ENCODE peak calls at places on chromosomes 5 and 9, in nine cellular contexts. One of them, this sample, is unnamed.
A peak's percentile ranks its signal among the peaks of the same experiment; 100 is the strongest.

GRCh38 chr5:146091881-146092280 is 13.5 kb downstream of the PLAC8L1 start:
- DNase-seq in HCT116: no peak
- DNase-seq in IMR-90: no peak
- DNase-seq in A549: no peak
- DNase-seq in neural progenitor cell: no peak
- DNase-seq in GM23338: no peak
- DNase-seq in adipocyte: peak; percentile 6
- DNase-seq in CD8-positive, alpha-beta T cell: no peak
- DNase-seq in stomach: no peak
- DNase-seq in this sample: peak; percentile 55

GRCh38 chr9:129885018-129885669 is 49.9 kb downstream of the USP20 start:
- DNase-seq in HCT116: no peak
- DNase-seq in neural progenitor cell: peak; percentile 37
- DNase-seq in IMR-90: no peak
- DNase-seq in GM23338: peak; percentile 29
- DNase-seq in A549: no peak
- DNase-seq in CD8-positive, alpha-beta T cell: no peak
- DNase-seq in adipocyte: peak; percentile 12
- DNase-seq in stomach: peak; percentile 54
- DNase-seq in this sample: no peak

GRCh38 chr5:31671339-31671741 is 32.4 kb downstream of the PDZD2 start:
- DNase-seq in HCT116: no peak
- DNase-seq in A549: no peak
- DNase-seq in adipocyte: no peak
- DNase-seq in GM23338: no peak
- DNase-seq in CD8-positive, alpha-beta T cell: no peak
- DNase-seq in stomach: no peak
- DNase-seq in neural progenitor cell: no peak
- DNase-seq in IMR-90: no peak
- DNase-seq in this sample: peak; percentile 25

GRCh38 chr9:22041792-22042191 is 32.7 kb upstream of the CDKN2B start:
- DNase-seq in neural progenitor cell: no peak
- DNase-seq in IMR-90: no peak
- DNase-seq in adipocyte: peak; percentile 73
- DNase-seq in A549: no peak
- DNase-seq in HCT116: peak; percentile 29
- DNase-seq in stomach: peak; percentile 71
- DNase-seq in GM23338: peak; percentile 21
- DNase-seq in CD8-positive, alpha-beta T cell: no peak
- DNase-seq in this sample: peak; percentile 46

GRCh38 chr5:6634327-6634713 is 1.1 kb downstream of the SRD5A1 start:
- DNase-seq in neural progenitor cell: peak; percentile 21
- DNase-seq in IMR-90: no peak
- DNase-seq in A549: peak; percentile 21
- DNase-seq in GM23338: peak; percentile 34
- DNase-seq in adipocyte: peak; percentile 45
- DNase-seq in HCT116: no peak
- DNase-seq in stomach: no peak
- DNase-seq in CD8-positive, alpha-beta T cell: no peak
- DNase-seq in this sample: no peak

GRCh38 chr9:37082214-37082765 is 38.1 kb upstream of the ZCCHC7 start:
- DNase-seq in adipocyte: no peak
- DNase-seq in CD8-positive, alpha-beta T cell: no peak
- DNase-seq in HCT116: no peak
- DNase-seq in IMR-90: peak; percentile 28
- DNase-seq in GM23338: no peak
- DNase-seq in A549: no peak
- DNase-seq in stomach: no peak
- DNase-seq in neural progenitor cell: no peak
- DNase-seq in this sample: no peak

GRCh38 chr9:7676757-7677156 is 122.8 kb downstream of the DMAC1 start:
- DNase-seq in A549: no peak
- DNase-seq in CD8-positive, alpha-beta T cell: no peak
- DNase-seq in HCT116: no peak
- DNase-seq in adipocyte: no peak
- DNase-seq in IMR-90: no peak
- DNase-seq in stomach: no peak
- DNase-seq in GM23338: no peak
- DNase-seq in neural progenitor cell: no peak
- DNase-seq in this sample: no peak

GRCh38 chr9:96293481-96293880 is 8.5 kb downstream of the HSD17B3 start:
- DNase-seq in HCT116: peak; percentile 10
- DNase-seq in A549: no peak
- DNase-seq in stomach: no peak
- DNase-seq in GM23338: peak; percentile 18
- DNase-seq in neural progenitor cell: no peak
- DNase-seq in adipocyte: peak; percentile 20
- DNase-seq in IMR-90: peak; percentile 72
- DNase-seq in CD8-positive, alpha-beta T cell: no peak
- DNase-seq in this sample: peak; percentile 27

GRCh38 chr5:76831108-76831447 is 12.2 kb downstream of the F2RL1 start:
- DNase-seq in GM23338: no peak
- DNase-seq in CD8-positive, alpha-beta T cell: no peak
- DNase-seq in adipocyte: peak; percentile 46
- DNase-seq in stomach: peak; percentile 46
- DNase-seq in HCT116: no peak
- DNase-seq in neural progenitor cell: peak; percentile 46
- DNase-seq in IMR-90: peak; percentile 76
- DNase-seq in A549: no peak
- DNase-seq in this sample: no peak

GRCh38 chr5:116451905-116452450 is 122.6 kb downstream of the SEMA6A start:
- DNase-seq in stomach: no peak
- DNase-seq in CD8-positive, alpha-beta T cell: no peak
- DNase-seq in adipocyte: no peak
- DNase-seq in neural progenitor cell: no peak
- DNase-seq in HCT116: no peak
- DNase-seq in GM23338: no peak
- DNase-seq in A549: no peak
- DNase-seq in IMR-90: no peak
- DNase-seq in this sample: peak; percentile 66

GRCh38 chr5:118968925-118969375 is 19.4 kb downstream of the DTWD2 start:
- DNase-seq in adipocyte: no peak
- DNase-seq in neural progenitor cell: no peak
- DNase-seq in GM23338: no peak
- DNase-seq in A549: no peak
- DNase-seq in stomach: no peak
- DNase-seq in HCT116: no peak
- DNase-seq in IMR-90: peak; percentile 19
- DNase-seq in CD8-positive, alpha-beta T cell: no peak
- DNase-seq in this sample: peak; percentile 35

GRCh38 chr5:61245486-61245885 is 83.2 kb upstream of the SMIM15 start:
- DNase-seq in GM23338: no peak
- DNase-seq in HCT116: no peak
- DNase-seq in adipocyte: peak; percentile 31
- DNase-seq in A549: no peak
- DNase-seq in CD8-positive, alpha-beta T cell: no peak
- DNase-seq in stomach: no peak
- DNase-seq in neural progenitor cell: no peak
- DNase-seq in IMR-90: peak; percentile 43
- DNase-seq in this sample: peak; percentile 45

DNA sequence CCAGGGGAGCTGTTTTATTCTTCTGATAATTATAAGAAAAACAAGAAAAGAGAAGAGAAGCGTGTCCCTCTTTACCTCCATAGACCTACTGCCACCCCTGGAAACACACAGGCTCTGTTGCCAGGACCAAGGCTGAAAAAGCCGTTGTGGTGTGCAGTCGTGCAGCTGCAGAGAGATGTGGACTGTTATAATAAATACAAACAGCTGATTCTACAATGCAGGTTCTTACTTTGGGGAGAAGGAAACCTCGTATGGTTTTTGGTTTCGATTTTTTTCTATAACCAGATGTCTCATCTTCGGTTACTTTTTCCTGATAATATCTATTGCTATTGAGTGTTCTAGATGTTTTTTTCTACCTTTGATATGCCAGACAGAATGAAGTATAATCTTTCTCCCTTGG is 28.1 kb downstream of the FYB1 start:
- DNase-seq in IMR-90: no peak
- DNase-seq in GM23338: no peak
- DNase-seq in stomach: no peak
- DNase-seq in neural progenitor cell: no peak
- DNase-seq in adipocyte: no peak
- DNase-seq in CD8-positive, alpha-beta T cell: no peak
- DNase-seq in A549: no peak
- DNase-seq in HCT116: no peak
- DNase-seq in this sample: no peak
- H3K4me1 ChIP-seq in IMR-90: no peaks in the 10 kb centered on the region
- H3K4me1 ChIP-seq in GM23338: no peaks in the 10 kb centered on the region
- H3K4me1 ChIP-seq in stomach: no peaks in the 10 kb centered on the region
- H3K4me1 ChIP-seq in neural progenitor cell: no peaks in the 10 kb centered on the region
- H3K4me1 ChIP-seq in adipocyte: peaks cover 15% of the 10 kb centered on the region
- H3K4me1 ChIP-seq in CD8-positive, alpha-beta T cell: peaks cover 92% of the 10 kb centered on the region
- H3K4me1 ChIP-seq in A549: peaks cover 62% of the 10 kb centered on the region
- H3K4me1 ChIP-seq in HCT116: peaks cover under 1% of the 10 kb centered on the region
- H3K4me1 ChIP-seq in this sample: no peaks in the 10 kb centered on the region

GRCh38 chr9:127776919-127777280 is 1.6 kb downstream of the SH2D3C start:
- DNase-seq in neural progenitor cell: no peak
- DNase-seq in A549: no peak
- DNase-seq in GM23338: no peak
- DNase-seq in adipocyte: no peak
- DNase-seq in IMR-90: no peak
- DNase-seq in CD8-positive, alpha-beta T cell: no peak
- DNase-seq in stomach: no peak
- DNase-seq in HCT116: no peak
- DNase-seq in this sample: no peak
- H3K4me3 ChIP-seq in neural progenitor cell: no peak overlapping the region
- H3K4me3 ChIP-seq in A549: no peak overlapping the region
- H3K4me3 ChIP-seq in GM23338: no peak overlapping the region
- H3K4me3 ChIP-seq in adipocyte: no peak overlapping the region
- H3K4me3 ChIP-seq in IMR-90: no peak overlapping the region
- H3K4me3 ChIP-seq in CD8-positive, alpha-beta T cell: peak overlapping the region; percentile 87
- H3K4me3 ChIP-seq in stomach: peak overlapping the region; percentile 34
- H3K4me3 ChIP-seq in HCT116: no peak overlapping the region
- H3K4me3 ChIP-seq in this sample: no peak overlapping the region

GRCh38 chr9:133113163-133113927 is 7.7 kb downstream of the RALGDS start:
- DNase-seq in A549: no peak
- DNase-seq in neural progenitor cell: no peak
- DNase-seq in CD8-positive, alpha-beta T cell: peak; percentile 43
- DNase-seq in stomach: no peak
- DNase-seq in adipocyte: peak; percentile 15
- DNase-seq in IMR-90: peak; percentile 51
- DNase-seq in GM23338: no peak
- DNase-seq in HCT116: no peak
- DNase-seq in this sample: no peak

GRCh38 chr9:133111461-133112360 is 9.3 kb downstream of the RALGDS start:
- DNase-seq in IMR-90: no peak
- DNase-seq in CD8-positive, alpha-beta T cell: no peak
- DNase-seq in neural progenitor cell: no peak
- DNase-seq in GM23338: no peak
- DNase-seq in adipocyte: no peak
- DNase-seq in stomach: no peak
- DNase-seq in HCT116: no peak
- DNase-seq in A549: no peak
- DNase-seq in this sample: no peak

GRCh38 chr9:133113928-133114351 is 7.1 kb downstream of the RALGDS start:
- DNase-seq in adipocyte: peak; percentile 40
- DNase-seq in GM23338: no peak
- DNase-seq in A549: no peak
- DNase-seq in HCT116: no peak
- DNase-seq in IMR-90: peak; percentile 5
- DNase-seq in neural progenitor cell: no peak
- DNase-seq in CD8-positive, alpha-beta T cell: no peak
- DNase-seq in stomach: no peak
- DNase-seq in this sample: no peak

GRCh38 chr9:133114451-133114885 is 6.6 kb downstream of the RALGDS start:
- DNase-seq in IMR-90: peak; percentile 21
- DNase-seq in stomach: no peak
- DNase-seq in A549: no peak
- DNase-seq in CD8-positive, alpha-beta T cell: no peak
- DNase-seq in neural progenitor cell: no peak
- DNase-seq in HCT116: no peak
- DNase-seq in adipocyte: peak; percentile 58
- DNase-seq in GM23338: no peak
- DNase-seq in this sample: peak; percentile 27

GRCh38 chr9:133112361-133113026 is 8.5 kb downstream of the RALGDS start:
- DNase-seq in neural progenitor cell: no peak
- DNase-seq in A549: no peak
- DNase-seq in adipocyte: no peak
- DNase-seq in stomach: no peak
- DNase-seq in IMR-90: no peak
- DNase-seq in HCT116: no peak
- DNase-seq in GM23338: no peak
- DNase-seq in CD8-positive, alpha-beta T cell: peak; percentile 70
- DNase-seq in this sample: no peak
- H3K4me1 ChIP-seq in neural progenitor cell: peaks cover 12% of the 10 kb centered on the region
- H3K4me1 ChIP-seq in A549: peaks cover 3% of the 10 kb centered on the region
- H3K4me1 ChIP-seq in adipocyte: peaks cover 33% of the 10 kb centered on the region
- H3K4me1 ChIP-seq in stomach: peaks cover 49% of the 10 kb centered on the region
- H3K4me1 ChIP-seq in IMR-90: peaks cover 21% of the 10 kb centered on the region
- H3K4me1 ChIP-seq in HCT116: peaks cover 12% of the 10 kb centered on the region
- H3K4me1 ChIP-seq in GM23338: no peaks in the 10 kb centered on the region
- H3K4me1 ChIP-seq in CD8-positive, alpha-beta T cell: peaks cover 49% of the 10 kb centered on the region
- H3K4me1 ChIP-seq in this sample: peaks cover 9% of the 10 kb centered on the region

GRCh38 chr9:113582698-113583200 is 119.2 kb downstream of the RGS3 start:
- DNase-seq in adipocyte: no peak
- DNase-seq in neural progenitor cell: no peak
- DNase-seq in HCT116: no peak
- DNase-seq in IMR-90: no peak
- DNase-seq in GM23338: no peak
- DNase-seq in CD8-positive, alpha-beta T cell: no peak
- DNase-seq in A549: no peak
- DNase-seq in stomach: no peak
- DNase-seq in this sample: no peak
- H3K4me3 ChIP-seq in adipocyte: no peak overlapping the region
- H3K4me3 ChIP-seq in neural progenitor cell: no peak overlapping the region
- H3K4me3 ChIP-seq in HCT116: no peak overlapping the region
- H3K4me3 ChIP-seq in IMR-90: no peak overlapping the region
- H3K4me3 ChIP-seq in GM23338: no peak overlapping the region
- H3K4me3 ChIP-seq in CD8-positive, alpha-beta T cell: no peak overlapping the region
- H3K4me3 ChIP-seq in A549: no peak overlapping the region
- H3K4me3 ChIP-seq in stomach: no peak overlapping the region
- H3K4me3 ChIP-seq in this sample: no peak overlapping the region

GRCh38 chr9:81076131-81076530 is 613.2 kb downstream of the TLE1 start:
- DNase-seq in neural progenitor cell: no peak
- DNase-seq in HCT116: no peak
- DNase-seq in adipocyte: peak; percentile 40
- DNase-seq in A549: no peak
- DNase-seq in stomach: no peak
- DNase-seq in IMR-90: no peak
- DNase-seq in CD8-positive, alpha-beta T cell: no peak
- DNase-seq in GM23338: no peak
- DNase-seq in this sample: no peak
- H3K4me1 ChIP-seq in neural progenitor cell: no peaks in the 10 kb centered on the region
- H3K4me1 ChIP-seq in HCT116: no peaks in the 10 kb centered on the region
- H3K4me1 ChIP-seq in adipocyte: no peaks in the 10 kb centered on the region
- H3K4me1 ChIP-seq in A549: no peaks in the 10 kb centered on the region
- H3K4me1 ChIP-seq in stomach: no peaks in the 10 kb centered on the region
- H3K4me1 ChIP-seq in IMR-90: no peaks in the 10 kb centered on the region
- H3K4me1 ChIP-seq in CD8-positive, alpha-beta T cell: no peaks in the 10 kb centered on the region
- H3K4me1 ChIP-seq in GM23338: no peaks in the 10 kb centered on the region
- H3K4me1 ChIP-seq in this sample: no peaks in the 10 kb centered on the region

This sample was measured in fibroblast of lung.